ENCODE peak calls at places on chromosome 18, in five cellular contexts. K is IMR-90; U is adrenal gland; M is CD4-positive, alpha-beta memory T cell; H is left ventricle myocardium inferior. O is an unnamed sample. For H3K9me3, the result is how much of the 10 kb centered on the place peaks cover.

GRCh38 chr18:475202-475624 is 25.3 kb downstream of the COLEC12 start:
- DNase-seq in K (peak), U (no peak), M (no peak), H (no peak), O (no peak)

GRCh38 chr18:35467624-35468016 is 30.1 kb downstream of the INO80C start:
- DNase-seq in K (no peak), U (no peak), M (no peak), H (no peak), O (no peak)

GRCh38 chr18:2180586-2180985 is 390.7 kb downstream of the METTL4 start:
- DNase-seq in K (no peak), U (no peak), M (no peak), H (no peak), O (no peak)

GRCh38 chr18:27964811-27965210 is 212.1 kb downstream of the CDH2 start:
- DNase-seq in K (peak), U (no peak), M (no peak), H (no peak), O (no peak)

GRCh38 chr18:3593381-3593903 is 143.5 kb downstream of the TGIF1 start:
- DNase-seq in K (peak), U (peak), M (no peak), H (no peak), O (peak)

GRCh38 chr18:2459886-2460285 is 111.4 kb downstream of the METTL4 start:
- DNase-seq in K (peak), U (no peak), M (no peak), H (no peak), O (no peak)

GRCh38 chr18:50405582-50406271 is 30.9 kb downstream of the SKA1 start:
- DNase-seq in K (no peak), U (no peak), M (no peak), H (no peak), O (no peak)

GRCh38 chr18:48860276-48861180 is 90.2 kb downstream of the SMAD7 start:
- DNase-seq in K (no peak), U (no peak), M (no peak), H (no peak), O (no peak)

GRCh38 chr18:8988262-8988871 is 114.1 kb upstream of the NDUFV2 start:
- DNase-seq in K (peak), U (peak), M (no peak), H (peak), O (peak)

GRCh38 chr18:31077883-31078282 is 24.3 kb downstream of the DSC2 start:
- DNase-seq in K (no peak), U (no peak), M (no peak), H (no peak), O (no peak)

GRCh38 chr18:47342566-47342965 is 91.1 kb upstream of the SKOR2 start:
- DNase-seq in K (no peak), U (no peak), M (no peak), H (no peak), O (no peak)

GRCh38 chr18:9090578-9090977 is 11.9 kb upstream of the NDUFV2 start:
- DNase-seq in K (no peak), U (no peak), M (no peak), H (no peak), O (no peak)

GRCh38 chr18:32624182-32624723 is 148.6 kb downstream of the KLHL14 start:
- DNase-seq in K (no peak), U (no peak), M (no peak), H (no peak), O (no peak)

GRCh38 chr18:45166341-45167108 is 448.8 kb upstream of the SLC14A2 start:
- DNase-seq in K (peak), U (no peak), M (no peak), H (no peak), O (no peak)

GRCh38 chr18:2895391-2895790 is 48.6 kb downstream of the EMILIN2 start:
- DNase-seq in K (no peak), U (no peak), M (no peak), H (no peak), O (no peak)

GRCh38 chr18:55018602-55019001 is 59.3 kb upstream of the CCDC68 start:
- DNase-seq in K (peak), U (no peak), M (no peak), H (no peak), O (no peak)

GRCh38 chr18:59032308-59032707 is 107.4 kb upstream of the SEC11C start:
- DNase-seq in K (no peak), U (no peak), M (no peak), H (no peak), O (no peak)

GRCh38 chr18:2970762-2971659 is 41.9 kb downstream of the LPIN2 start:
- DNase-seq in K (peak), U (no peak), M (peak), H (no peak), O (no peak)

GRCh38 chr18:27996792-27997191 is 180.1 kb downstream of the CDH2 start:
- DNase-seq in K (peak), U (no peak), M (no peak), H (no peak), O (no peak)

GRCh38 chr18:44841221-44841620 is 160.5 kb downstream of the SETBP1 start:
- DNase-seq in K (no peak), U (no peak), M (no peak), H (no peak), O (no peak)

GRCh38 chr18:7840445-7840844 is 273.3 kb downstream of the PTPRM start:
- DNase-seq in K (no peak), U (no peak), M (no peak), H (no peak), O (no peak)

GRCh38 chr18:55869965-55870585 is 282.1 kb upstream of the TCF4 start:
- DNase-seq in K (peak), U (no peak), M (no peak), H (peak), O (no peak)

GRCh38 chr18:36811430-36811829 is 17.4 kb downstream of the TPGS2 start:
- DNase-seq in K (peak), U (no peak), M (no peak), H (no peak), O (no peak)

GRCh38 chr18:49730951-49731391 is 82.4 kb downstream of the ACAA2 start:
- DNase-seq in K (no peak), U (no peak), M (no peak), H (no peak), O (no peak)

GRCh38 chr18:63158676-63159291 is 160.8 kb downstream of the BCL2 start:
- DNase-seq in K (no peak), U (no peak), M (no peak), H (no peak), O (no peak)

GRCh38 chr18:2512059-2512458 is 59.2 kb downstream of the METTL4 start:
- DNase-seq in K (no peak), U (no peak), M (no peak), H (no peak), O (no peak)

GRCh38 chr18:14974576-14974975 is 226.6 kb downstream of the ANKRD30B start:
- DNase-seq in K (no peak), U (no peak), M (no peak), H (no peak), O (no peak)

GRCh38 chr18:14978191-14978590 is 230.2 kb downstream of the ANKRD30B start:
- DNase-seq in K (no peak), U (no peak), M (no peak), H (no peak), O (no peak)

GRCh38 chr18:14975431-14975830 is 227.5 kb downstream of the ANKRD30B start:
- DNase-seq in K (no peak), U (no peak), M (no peak), H (no peak), O (no peak)

GRCh38 chr18:14978962-14979535 is 231.1 kb downstream of the ANKRD30B start:
- DNase-seq in K (no peak), U (no peak), M (no peak), H (no peak), O (no peak)

DNA sequence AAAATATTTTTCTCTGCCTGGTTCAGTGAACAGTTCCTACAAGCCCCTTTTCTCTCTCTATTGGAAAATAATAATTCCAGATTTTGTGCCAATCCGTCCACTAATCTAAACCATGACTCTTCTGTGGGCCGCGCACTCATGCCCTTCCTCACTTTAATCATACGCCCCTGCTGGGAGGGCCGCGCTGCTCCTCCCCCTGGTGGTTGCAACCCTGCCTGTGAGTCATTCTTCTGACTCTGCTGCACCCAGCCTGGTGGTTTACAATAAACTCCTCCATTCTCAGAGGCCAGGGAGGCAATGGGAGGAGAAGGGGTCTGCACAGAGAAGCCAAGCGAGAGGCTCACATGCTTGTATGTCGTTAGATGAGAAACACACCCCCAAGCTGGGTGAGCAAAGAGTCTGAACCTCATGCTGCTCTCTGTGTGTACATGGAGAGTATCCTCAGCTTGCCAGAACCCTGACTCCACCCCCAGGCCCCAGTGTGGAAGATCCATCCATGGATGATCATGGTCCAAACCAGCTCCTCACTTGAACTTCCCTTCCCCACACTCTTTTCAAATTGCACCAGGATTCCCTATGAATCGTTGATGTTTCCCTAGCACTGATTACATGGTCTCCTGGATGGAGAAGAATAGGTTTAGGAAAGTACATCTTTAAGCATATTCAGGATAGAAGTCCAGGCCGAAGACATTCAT is 228.9 kb downstream of the ANKRD30B start:
- DNase-seq in K (no peak), U (no peak), M (no peak), H (no peak), O (no peak)
- H3K9me3 ChIP-seq in K (under half), U (under half), M (under half), H (under half), O (under half)

GRCh38 chr18:57559311-57559710 is 27.2 kb downstream of the FECH start:
- DNase-seq in K (no peak), U (no peak), M (no peak), H (peak), O (no peak)
- H3K9me3 ChIP-seq in K (under half), U (under half), M (under half), H (under half), O (under half)

DNA sequence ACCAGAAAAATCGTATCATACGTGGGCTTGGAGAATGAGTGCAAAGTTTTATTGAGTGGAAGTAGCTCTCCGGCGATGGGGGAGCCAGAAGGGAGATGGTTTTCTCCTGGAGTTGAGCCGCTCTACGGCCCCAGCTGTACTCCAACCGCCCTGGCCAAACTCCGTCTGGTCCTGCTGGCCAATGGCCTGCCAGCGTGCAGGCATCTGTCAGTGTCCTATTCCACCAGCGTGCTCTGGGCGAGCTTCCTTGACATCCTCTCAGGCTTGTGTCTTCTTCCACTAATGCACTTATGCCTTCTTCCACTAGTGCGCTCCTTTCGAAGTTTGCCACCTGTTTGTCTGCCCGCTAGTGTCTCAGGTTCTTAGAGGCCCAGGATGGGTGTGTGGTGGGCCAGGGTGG is 345.5 kb upstream of the CDH19 start:
- DNase-seq in K (no peak), U (no peak), M (no peak), H (no peak), O (no peak)
- H3K9me3 ChIP-seq in K (under half), U (under half), M (under half), H (under half), O (under half)

GRCh38 chr18:78899241-78899640 is 80.4 kb upstream of the SALL3 start:
- DNase-seq in K (no peak), U (no peak), M (no peak), H (no peak), O (no peak)

GRCh38 chr18:78898066-78898465 is 81.6 kb upstream of the SALL3 start:
- DNase-seq in K (no peak), U (no peak), M (no peak), H (no peak), O (no peak)

GRCh38 chr18:78896111-78896510 is 83.5 kb upstream of the SALL3 start:
- DNase-seq in K (no peak), U (no peak), M (no peak), H (no peak), O (no peak)

GRCh38 chr18:78900938-78901909 is 78.4 kb upstream of the SALL3 start:
- DNase-seq in K (no peak), U (no peak), M (no peak), H (no peak), O (no peak)

DNA sequence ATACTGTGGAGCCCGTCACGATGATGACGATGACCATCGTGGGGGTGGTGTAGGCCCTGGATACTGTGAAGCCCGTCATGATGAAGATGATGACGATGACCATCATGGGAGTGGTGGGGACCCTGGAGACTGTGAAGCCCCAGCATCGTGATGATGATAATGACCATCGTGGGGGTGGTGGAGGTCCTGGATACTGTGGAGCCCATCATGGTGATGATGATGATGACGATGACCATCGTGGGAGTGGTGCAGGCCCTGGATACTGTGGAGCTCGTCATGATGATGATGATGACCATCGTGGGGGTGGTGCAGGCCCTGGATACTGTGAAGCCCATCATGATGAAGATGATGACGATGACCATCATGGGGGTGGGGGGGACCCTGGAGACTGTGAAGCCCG is 81.0 kb upstream of the SALL3 start:
- DNase-seq in K (no peak), U (no peak), M (no peak), H (no peak), O (no peak)
- H3K9me3 ChIP-seq in K (half or more), U (under half), M (under half), H (under half), O (under half)

GRCh38 chr18:76791106-76791505 is 31.3 kb upstream of the ZNF236 start:
- DNase-seq in K (peak), U (no peak), M (no peak), H (no peak), O (no peak)

GRCh38 chr18:76791642-76792041 is 30.7 kb upstream of the ZNF236 start:
- DNase-seq in K (no peak), U (no peak), M (no peak), H (no peak), O (no peak)

GRCh38 chr18:76783786-76784484 is 38.4 kb upstream of the ZNF236 start:
- DNase-seq in K (no peak), U (no peak), M (no peak), H (no peak), O (no peak)

GRCh38 chr18:76788571-76789317 is 33.6 kb upstream of the ZNF236 start:
- DNase-seq in K (no peak), U (no peak), M (no peak), H (no peak), O (no peak)
- H3K9me3 ChIP-seq in K (under half), U (under half), M (under half), H (under half), O (under half)

DNA sequence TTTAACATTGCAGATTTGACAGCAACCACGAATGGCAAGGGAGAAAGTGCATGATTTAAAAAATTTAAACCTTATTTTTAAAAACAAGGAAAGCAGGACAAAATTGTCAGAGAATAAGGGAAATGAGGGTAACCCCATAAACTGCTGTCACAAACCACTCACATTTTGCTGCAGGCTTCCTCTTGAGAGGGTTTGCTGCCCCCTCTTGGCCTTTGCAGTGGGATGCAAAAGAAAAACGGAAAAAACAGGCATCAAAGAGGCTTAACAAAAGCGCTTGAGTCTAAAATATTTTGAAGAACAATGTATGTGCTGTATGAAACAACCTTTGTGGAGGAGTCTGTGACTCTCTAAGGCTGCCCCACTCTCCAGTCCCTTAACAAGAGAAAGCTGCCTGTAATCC is 91.6 kb downstream of the TMX3 start:
- DNase-seq in K (peak), U (peak), M (no peak), H (no peak), O (no peak)
- H3K9me3 ChIP-seq in K (under half), U (under half), M (under half), H (under half), O (under half)

DNA sequence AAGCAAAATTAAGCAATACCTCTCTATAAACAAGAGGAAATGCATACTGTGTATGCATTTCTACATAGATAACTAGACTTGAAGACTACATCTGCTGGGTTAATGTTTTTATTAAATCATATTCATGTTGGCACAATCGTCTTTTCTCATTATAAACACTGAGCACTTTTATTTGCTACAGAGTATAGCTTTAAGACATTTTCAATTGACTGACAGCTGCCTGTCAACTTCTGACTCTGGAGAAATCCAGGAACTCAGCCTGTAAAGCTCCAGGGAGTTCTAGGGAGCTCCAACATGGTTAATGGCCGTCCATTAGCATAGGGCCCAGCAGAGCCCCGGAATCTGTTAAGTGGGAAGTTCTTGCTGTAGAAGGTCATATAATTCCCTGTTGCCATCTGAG is 243.3 kb upstream of the ZNF521 start:
- DNase-seq in K (no peak), U (no peak), M (no peak), H (no peak), O (no peak)
- H3K9me3 ChIP-seq in K (under half), U (under half), M (under half), H (under half), O (under half)

DNA sequence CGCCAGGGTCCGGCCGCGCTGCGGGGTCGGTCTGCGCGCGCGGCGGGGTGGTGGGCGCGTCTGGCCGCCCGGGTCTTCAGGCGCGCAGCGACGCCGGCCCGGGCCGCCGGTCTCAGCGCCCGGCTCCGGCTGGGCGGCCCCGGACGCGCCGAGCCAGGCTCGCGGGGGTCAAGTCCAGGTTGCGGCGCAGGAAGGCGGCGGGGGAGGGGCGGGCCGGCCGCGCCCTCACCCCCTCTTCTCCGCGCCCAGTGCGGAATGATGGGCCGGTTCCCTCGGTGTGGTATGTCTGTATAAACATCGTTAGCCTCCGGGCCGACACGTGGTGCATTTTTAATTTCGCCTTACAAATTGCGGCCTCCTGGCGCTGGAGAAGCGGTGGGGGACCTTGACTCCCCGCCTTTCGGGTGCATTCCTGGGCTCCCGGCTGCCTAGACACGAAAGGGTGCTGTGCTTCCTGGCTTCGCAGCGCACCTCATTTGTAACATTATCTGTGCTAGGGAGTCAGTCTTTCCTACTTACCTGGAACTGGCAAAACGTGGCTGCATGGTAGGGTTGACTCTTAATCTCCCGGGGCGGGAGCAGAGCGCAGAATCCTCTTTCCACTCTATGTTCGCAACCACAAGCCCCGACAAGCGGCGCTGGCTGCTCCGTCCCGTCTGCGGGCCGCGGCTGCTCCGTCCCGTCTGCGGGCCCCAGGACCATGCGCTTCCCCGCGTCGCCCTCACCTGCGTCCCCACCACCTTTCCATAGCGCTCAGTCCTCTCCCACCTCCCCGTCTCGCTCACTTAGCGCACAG is 69.0 kb downstream of the CTAGE1 start:
- DNase-seq in K (peak), U (peak), M (no peak), H (peak), O (no peak)
- H3K9me3 ChIP-seq in K (under half), U (under half), M (under half), H (under half), O (under half)

DNA sequence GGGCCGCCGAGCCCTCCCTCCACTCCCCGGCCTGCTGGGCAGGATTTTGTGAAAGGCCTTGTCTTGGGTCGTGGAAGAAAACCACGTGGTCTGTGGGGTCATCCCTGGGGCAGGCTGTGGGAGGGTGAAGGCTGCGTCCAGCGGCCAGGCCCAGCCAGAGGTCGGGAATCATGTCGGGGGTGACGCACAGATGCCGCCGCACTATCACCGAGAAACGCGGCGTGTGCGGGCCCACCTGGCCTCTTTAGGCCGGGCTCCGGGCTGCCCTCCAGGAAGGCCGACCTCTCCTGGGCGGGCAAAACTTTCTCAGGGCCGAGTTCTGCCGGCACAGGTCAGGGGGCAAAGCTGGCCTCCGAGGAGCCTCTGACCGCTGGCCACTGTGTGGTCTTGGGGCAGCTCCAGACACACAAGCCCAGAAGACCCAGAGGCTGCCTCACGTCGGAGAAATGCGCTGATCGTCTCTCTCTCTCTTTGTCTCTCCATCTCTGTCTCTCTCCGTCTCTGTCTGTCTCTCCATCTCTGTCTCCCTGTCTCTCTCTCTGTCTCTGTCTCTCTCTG is 28.4 kb downstream of the NFATC1 start:
- DNase-seq in K (no peak), U (no peak), M (no peak), H (peak), O (no peak)
- H3K9me3 ChIP-seq in K (under half), U (under half), M (under half), H (under half), O (under half)

O was measured in naive thymus-derived CD4-positive, alpha-beta T cell.